ENCODE peak calls at places on chromosomes 3 and 15, in four cellular contexts. One of them, this sample, is unnamed.

GRCh38 chr15:74253276-74253921 is 17.3 kb downstream of the CCDC33 start:
- DNase-seq in MG63: no peak
- DNase-seq in IMR-90: peak; percentile 5
- DNase-seq in uterus: no peak
- DNase-seq in this sample: no peak

GRCh38 chr3:44104668-44105321 is 136.9 kb upstream of the TOPAZ1 start:
- DNase-seq in MG63: peak; percentile 2
- DNase-seq in IMR-90: peak; percentile 16
- DNase-seq in uterus: no peak
- DNase-seq in this sample: no peak

GRCh38 chr3:141370065-141370533 is 1.8 kb downstream of the ZBTB38 start:
- DNase-seq in MG63: peak; percentile 47
- DNase-seq in IMR-90: peak; percentile 90
- DNase-seq in uterus: peak; percentile 48
- DNase-seq in this sample: peak; percentile 56

GRCh38 chr3:188197388-188197847 is 43.5 kb downstream of the LPP start:
- DNase-seq in MG63: no peak
- DNase-seq in IMR-90: no peak
- DNase-seq in uterus: no peak
- DNase-seq in this sample: no peak

GRCh38 chr15:88756926-88757325 is 46.3 kb upstream of the ACAN start:
- DNase-seq in MG63: no peak
- DNase-seq in IMR-90: no peak
- DNase-seq in uterus: no peak
- DNase-seq in this sample: no peak

GRCh38 chr3:171390531-171390930 is 69.7 kb downstream of the TNIK start:
- DNase-seq in MG63: no peak
- DNase-seq in IMR-90: no peak
- DNase-seq in uterus: no peak
- DNase-seq in this sample: no peak

GRCh38 chr3:45754461-45754860 is 41.9 kb downstream of the SLC6A20 start:
- DNase-seq in MG63: no peak
- DNase-seq in IMR-90: no peak
- DNase-seq in uterus: no peak
- DNase-seq in this sample: no peak

GRCh38 chr15:88649753-88650551 is 11.1 kb downstream of the ISG20 start:
- DNase-seq in MG63: no peak
- DNase-seq in IMR-90: no peak
- DNase-seq in uterus: no peak
- DNase-seq in this sample: no peak

GRCh38 chr3:13012228-13012691 is 61.0 kb downstream of the IQSEC1 start:
- DNase-seq in MG63: no peak
- DNase-seq in IMR-90: peak; percentile 44
- DNase-seq in uterus: no peak
- DNase-seq in this sample: peak; percentile 94

GRCh38 chr3:117165611-117166051 is 456.1 kb downstream of the TUSC7 start:
- DNase-seq in MG63: no peak
- DNase-seq in IMR-90: peak; percentile 56
- DNase-seq in uterus: no peak
- DNase-seq in this sample: no peak

GRCh38 chr3:5110307-5110706 is 11.8 kb upstream of the ARL8B start:
- DNase-seq in MG63: no peak
- DNase-seq in IMR-90: no peak
- DNase-seq in uterus: no peak
- DNase-seq in this sample: no peak

GRCh38 chr3:117756580-117756979 is 1047.0 kb downstream of the TUSC7 start:
- DNase-seq in MG63: peak; percentile 55
- DNase-seq in IMR-90: peak; percentile 15
- DNase-seq in uterus: no peak
- DNase-seq in this sample: no peak

GRCh38 chr3:21326704-21327103 is 424.3 kb downstream of the ZNF385D start:
- DNase-seq in MG63: no peak
- DNase-seq in IMR-90: peak; percentile 7
- DNase-seq in uterus: no peak
- DNase-seq in this sample: no peak

GRCh38 chr15:100189319-100189718 is 152.5 kb downstream of the ADAMTS17 start:
- DNase-seq in MG63: no peak
- DNase-seq in IMR-90: no peak
- DNase-seq in uterus: no peak
- DNase-seq in this sample: no peak

GRCh38 chr15:75197062-75197630 is 4.5 kb upstream of the C15orf39 start:
- DNase-seq in MG63: no peak
- DNase-seq in IMR-90: no peak
- DNase-seq in uterus: no peak
- DNase-seq in this sample: no peak

GRCh38 chr3:133464573-133464972 is 64.7 kb downstream of the BFSP2 start:
- DNase-seq in MG63: no peak
- DNase-seq in IMR-90: peak; percentile 56
- DNase-seq in uterus: no peak
- DNase-seq in this sample: no peak

GRCh38 chr3:146157325-146158060 is 3.5 kb downstream of the PLOD2 start:
- DNase-seq in MG63: no peak
- DNase-seq in IMR-90: no peak
- DNase-seq in uterus: no peak
- DNase-seq in this sample: no peak
- H3K4me3 ChIP-seq in MG63: peak overlapping the region; percentile 87
- H3K4me3 ChIP-seq in IMR-90: peak overlapping the region; percentile 11
- H3K4me3 ChIP-seq in uterus: no peak overlapping the region
- H3K4me3 ChIP-seq in this sample: no peak overlapping the region

GRCh38 chr3:164360738-164361376 is 717.4 kb downstream of the SI start:
- DNase-seq in MG63: no peak
- DNase-seq in IMR-90: no peak
- DNase-seq in uterus: no peak
- DNase-seq in this sample: no peak

GRCh38 chr3:164365242-164365641 is 713.1 kb downstream of the SI start:
- DNase-seq in MG63: no peak
- DNase-seq in IMR-90: no peak
- DNase-seq in uterus: no peak
- DNase-seq in this sample: no peak

GRCh38 chr3:164364111-164364510 is 714.2 kb downstream of the SI start:
- DNase-seq in MG63: no peak
- DNase-seq in IMR-90: no peak
- DNase-seq in uterus: no peak
- DNase-seq in this sample: no peak

DNA sequence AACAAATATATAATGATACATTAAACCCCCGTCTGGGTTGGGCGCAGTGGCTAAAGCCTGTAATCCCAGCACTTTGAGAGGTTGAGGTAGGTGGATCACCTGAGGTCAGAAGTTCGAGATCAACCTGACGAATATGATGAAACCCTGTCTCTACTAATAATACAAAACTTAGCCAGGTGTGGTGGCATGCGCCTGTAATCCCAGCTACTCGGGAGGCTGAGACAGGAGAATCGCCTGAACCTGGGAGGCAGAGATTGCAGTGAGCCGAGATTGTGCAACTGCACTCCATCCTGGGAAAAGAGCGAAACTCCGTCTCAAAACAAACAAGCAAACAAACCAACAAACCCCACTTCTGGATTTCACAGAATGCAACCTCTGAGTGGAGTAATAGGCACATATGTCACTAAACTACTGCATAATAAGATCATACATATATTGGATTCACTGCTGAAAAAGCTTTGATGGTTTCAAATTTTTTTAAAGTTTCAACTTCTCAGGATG is 718.2 kb downstream of the SI start:
- DNase-seq in MG63: no peak
- DNase-seq in IMR-90: no peak
- DNase-seq in uterus: no peak
- DNase-seq in this sample: no peak
- H3K4me3 ChIP-seq in MG63: no peak overlapping the region
- H3K4me3 ChIP-seq in IMR-90: no peak overlapping the region
- H3K4me3 ChIP-seq in uterus: no peak overlapping the region
- H3K4me3 ChIP-seq in this sample: no peak overlapping the region

GRCh38 chr15:82681371-82681770 is 28.3 kb downstream of the AP3B2 start:
- DNase-seq in MG63: no peak
- DNase-seq in IMR-90: no peak
- DNase-seq in uterus: no peak
- DNase-seq in this sample: no peak
- H3K4me3 ChIP-seq in MG63: no peak overlapping the region
- H3K4me3 ChIP-seq in IMR-90: no peak overlapping the region
- H3K4me3 ChIP-seq in uterus: no peak overlapping the region
- H3K4me3 ChIP-seq in this sample: no peak overlapping the region

GRCh38 chr3:197001972-197002700 is 27.5 kb downstream of the MELTF start:
- DNase-seq in MG63: no peak
- DNase-seq in IMR-90: no peak
- DNase-seq in uterus: peak; percentile 55
- DNase-seq in this sample: no peak
- H3K4me3 ChIP-seq in MG63: no peak overlapping the region
- H3K4me3 ChIP-seq in IMR-90: peak overlapping the region; percentile 22
- H3K4me3 ChIP-seq in uterus: peak overlapping the region; percentile 33
- H3K4me3 ChIP-seq in this sample: peak overlapping the region; percentile 21

GRCh38 chr3:32575451-32575850 is 4.8 kb upstream of the DYNC1LI1 start:
- DNase-seq in MG63: no peak
- DNase-seq in IMR-90: peak; percentile 69
- DNase-seq in uterus: no peak
- DNase-seq in this sample: no peak

GRCh38 chr3:32577174-32577573 is 6.5 kb upstream of the DYNC1LI1 start:
- DNase-seq in MG63: no peak
- DNase-seq in IMR-90: no peak
- DNase-seq in uterus: no peak
- DNase-seq in this sample: no peak

GRCh38 chr3:32583708-32584107 is 13.1 kb upstream of the DYNC1LI1 start:
- DNase-seq in MG63: no peak
- DNase-seq in IMR-90: peak; percentile 66
- DNase-seq in uterus: no peak
- DNase-seq in this sample: peak; percentile 9

GRCh38 chr3:32577621-32578556 is 7.2 kb upstream of the DYNC1LI1 start:
- DNase-seq in MG63: peak; percentile 16
- DNase-seq in IMR-90: peak; percentile 65
- DNase-seq in uterus: no peak
- DNase-seq in this sample: no peak
- H3K4me3 ChIP-seq in MG63: peak overlapping the region; percentile 23
- H3K4me3 ChIP-seq in IMR-90: peak overlapping the region; percentile 41
- H3K4me3 ChIP-seq in uterus: no peak overlapping the region
- H3K4me3 ChIP-seq in this sample: no peak overlapping the region

GRCh38 chr3:52645549-52645948 is 40.2 kb downstream of the PBRM1 start:
- DNase-seq in MG63: no peak
- DNase-seq in IMR-90: no peak
- DNase-seq in uterus: no peak
- DNase-seq in this sample: no peak
- H3K4me3 ChIP-seq in MG63: no peak overlapping the region
- H3K4me3 ChIP-seq in IMR-90: no peak overlapping the region
- H3K4me3 ChIP-seq in uterus: no peak overlapping the region
- H3K4me3 ChIP-seq in this sample: no peak overlapping the region

DNA sequence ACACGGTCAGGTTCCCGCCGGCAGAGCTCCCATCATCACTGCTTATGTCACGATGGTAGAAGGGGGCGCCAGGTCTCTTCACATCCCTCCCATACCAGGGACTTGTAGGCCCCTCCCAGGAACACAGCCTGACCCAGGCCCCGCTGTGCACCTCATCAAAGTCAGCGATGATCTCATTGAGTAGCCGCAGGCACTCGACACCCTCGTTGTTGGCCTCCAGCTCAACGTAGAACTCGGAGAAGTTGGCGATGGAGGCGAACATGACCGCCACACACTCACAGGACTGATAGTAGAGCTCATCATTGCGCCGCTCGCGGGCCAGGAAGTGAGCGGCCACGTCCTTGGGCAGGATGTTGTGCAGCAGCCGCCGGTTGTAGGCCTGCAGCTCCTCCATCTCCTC is 89.2 kb downstream of the SEC22A start:
- DNase-seq in MG63: no peak
- DNase-seq in IMR-90: no peak
- DNase-seq in uterus: no peak
- DNase-seq in this sample: peak; percentile 76
- H3K4me3 ChIP-seq in MG63: no peak overlapping the region
- H3K4me3 ChIP-seq in IMR-90: no peak overlapping the region
- H3K4me3 ChIP-seq in uterus: no peak overlapping the region
- H3K4me3 ChIP-seq in this sample: no peak overlapping the region